ENCODE peak calls at places on chromosome 17, in four cellular contexts. J is GM23248, K is ovary, W is GM06990. E is an unnamed sample.

GRCh38 chr17:51640108-51640622 is 379.8 kb downstream of the UTP18 start:
- DNase-seq in J (no peak), W (no peak), K (no peak), E (no peak)

GRCh38 chr17:1462164-1463112 is 6.4 kb upstream of the CRK start:
- DNase-seq in J (no peak), W (peak; percentile 55), K (no peak), E (no peak)

GRCh38 chr17:19013806-19014627 is 9.5 kb upstream of the FAM83G start:
- DNase-seq in W (no peak), K (no peak), J (peak; percentile 60), E (no peak)

GRCh38 chr17:50948711-50949110 is 82.6 kb upstream of the TOB1 start:
- DNase-seq in K (no peak), W (no peak), J (no peak), E (no peak)

GRCh38 chr17:66135219-66135618 is 56.7 kb downstream of the CEP112 start:
- DNase-seq in J (no peak), K (no peak), W (no peak), E (no peak)

GRCh38 chr17:2929881-2930533 is 133.4 kb downstream of the OR1D5 start:
- DNase-seq in J (peak; percentile 65), W (no peak), K (no peak), E (peak; percentile 40)

GRCh38 chr17:31460226-31460721 is 68.8 kb downstream of the RAB11FIP4 start:
- DNase-seq in K (no peak), J (no peak), W (no peak), E (no peak)

GRCh38 chr17:65190467-65191095 is 53.4 kb downstream of the RGS9 start:
- DNase-seq in J (peak; percentile 55), W (no peak), K (no peak), E (no peak)

GRCh38 chr17:78839762-78840529 is 668 bp downstream of the USP36 start:
- DNase-seq in J (peak; percentile 83), W (peak; percentile 70), K (peak; percentile 50), E (peak; percentile 58)

DNA sequence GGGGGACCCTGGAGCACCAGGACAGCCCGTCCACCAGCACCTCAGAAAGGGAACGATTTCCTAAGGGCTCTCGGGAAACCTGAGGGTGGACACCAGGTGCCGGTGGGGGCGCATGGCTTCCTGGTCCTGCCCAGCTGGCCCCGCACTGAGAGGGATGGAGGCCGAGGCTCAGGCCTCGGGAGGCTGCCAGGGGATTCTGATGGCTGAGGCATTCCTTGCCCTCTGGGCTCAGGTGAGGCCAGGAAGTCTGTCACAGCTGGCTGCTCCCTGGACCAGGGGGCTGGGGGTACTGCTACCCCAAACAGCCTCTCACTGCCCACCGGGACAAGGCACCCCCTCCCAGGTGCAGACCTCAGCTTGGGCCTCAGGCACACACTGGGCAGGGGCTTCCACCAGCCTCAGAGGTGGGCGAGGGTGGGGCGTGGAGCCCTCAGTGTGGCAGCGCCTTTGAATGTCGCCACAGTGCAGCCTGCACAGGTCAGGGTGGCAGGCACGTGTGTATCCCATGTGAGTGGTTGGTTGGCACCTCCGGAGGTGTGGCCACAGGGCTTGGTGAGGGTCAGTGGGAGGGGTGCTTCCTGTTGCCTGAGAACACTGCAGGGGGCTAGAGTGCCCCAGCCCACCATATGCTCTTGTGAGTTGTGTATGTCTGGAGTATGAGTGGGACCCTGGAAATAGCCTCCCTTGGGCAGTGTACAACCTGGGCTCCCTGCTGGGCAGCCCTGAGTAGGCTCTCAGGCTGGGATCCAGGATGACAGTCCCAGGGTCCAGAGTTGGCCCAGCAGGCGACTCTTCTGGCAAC is 3.9 kb upstream of the FSCN2 start:
- DNase-seq in J (no peak), W (no peak), K (no peak), E (peak; percentile 42)
- H3K27me3 ChIP-seq in J (no peaks in the 10 kb centered on the region), W (no peaks in the 10 kb centered on the region), K (peaks cover 3% of the 10 kb centered on the region), E (no peaks in the 10 kb centered on the region)

DNA sequence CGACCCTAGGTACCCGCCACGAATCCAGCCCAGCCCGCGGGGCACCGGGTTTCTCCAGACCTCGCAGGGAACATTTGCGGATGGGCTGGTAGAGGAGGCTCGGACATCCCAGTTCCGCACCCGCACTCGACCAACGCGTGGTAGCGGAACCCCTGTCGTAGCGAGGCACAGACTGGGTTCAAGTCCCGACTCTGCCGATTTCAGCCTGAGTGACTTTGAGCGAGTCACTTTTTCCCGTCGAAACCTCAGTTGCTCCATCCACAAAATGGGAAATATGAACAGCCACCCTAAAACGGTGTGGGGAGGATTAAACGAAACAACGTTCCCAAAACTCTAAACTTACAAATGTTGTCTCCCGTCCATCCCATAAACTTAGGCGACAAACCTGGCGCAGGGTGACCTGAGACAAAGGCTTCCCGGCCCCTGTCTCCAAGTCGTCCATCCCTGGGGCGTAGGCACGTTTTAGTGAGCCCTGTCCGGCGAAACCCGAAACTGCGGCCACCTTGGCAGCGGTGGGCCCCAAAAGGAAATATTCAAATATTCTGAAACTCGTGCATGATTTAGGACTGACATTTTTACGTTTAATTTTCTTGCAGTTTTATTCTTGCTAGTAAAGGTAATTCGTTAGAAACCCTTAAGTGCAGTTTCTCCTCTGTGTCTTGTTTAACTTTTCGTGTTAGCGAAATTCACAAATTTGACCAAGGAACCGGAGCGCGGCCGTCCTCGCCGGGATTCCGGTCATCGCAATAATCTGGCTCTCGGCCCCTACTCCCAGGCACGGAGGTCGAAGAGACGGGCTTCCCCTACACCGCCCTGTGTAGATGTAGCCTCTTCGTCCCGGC is 2.0 kb upstream of the MLLT6 start:
- DNase-seq in J (peak; percentile 53), K (no peak), W (no peak), E (peak; percentile 58)
- H3K4me3 ChIP-seq in J (peak overlapping the region; percentile 90), K (peak overlapping the region; percentile 86), W (peak overlapping the region; percentile 75), E (peak overlapping the region; percentile 75)

GRCh38 chr17:8128125-8128784 is 4.3 kb upstream of the HES7 start:
- DNase-seq in J (no peak), K (no peak), W (no peak), E (no peak)

GRCh38 chr17:8124350-8125195 is 667 bp upstream of the HES7 start:
- DNase-seq in K (no peak), J (peak; percentile 63), W (no peak), E (no peak)

GRCh38 chr17:8125196-8125946 is 1.5 kb upstream of the HES7 start:
- DNase-seq in W (peak; percentile 78), J (peak; percentile 66), K (peak; percentile 79), E (peak; percentile 64)

GRCh38 chr17:8125947-8126305 is 2.0 kb upstream of the HES7 start:
- DNase-seq in K (peak; percentile 50), W (no peak), J (no peak), E (no peak)

GRCh38 chr17:8126306-8127066 is 2.6 kb upstream of the HES7 start:
- DNase-seq in J (peak; percentile 67), K (peak; percentile 50), W (peak; percentile 76), E (no peak)
- H3K27me3 ChIP-seq in J (no peaks in the 10 kb centered on the region), K (no peaks in the 10 kb centered on the region), W (no peaks in the 10 kb centered on the region), E (no peaks in the 10 kb centered on the region)

DNA sequence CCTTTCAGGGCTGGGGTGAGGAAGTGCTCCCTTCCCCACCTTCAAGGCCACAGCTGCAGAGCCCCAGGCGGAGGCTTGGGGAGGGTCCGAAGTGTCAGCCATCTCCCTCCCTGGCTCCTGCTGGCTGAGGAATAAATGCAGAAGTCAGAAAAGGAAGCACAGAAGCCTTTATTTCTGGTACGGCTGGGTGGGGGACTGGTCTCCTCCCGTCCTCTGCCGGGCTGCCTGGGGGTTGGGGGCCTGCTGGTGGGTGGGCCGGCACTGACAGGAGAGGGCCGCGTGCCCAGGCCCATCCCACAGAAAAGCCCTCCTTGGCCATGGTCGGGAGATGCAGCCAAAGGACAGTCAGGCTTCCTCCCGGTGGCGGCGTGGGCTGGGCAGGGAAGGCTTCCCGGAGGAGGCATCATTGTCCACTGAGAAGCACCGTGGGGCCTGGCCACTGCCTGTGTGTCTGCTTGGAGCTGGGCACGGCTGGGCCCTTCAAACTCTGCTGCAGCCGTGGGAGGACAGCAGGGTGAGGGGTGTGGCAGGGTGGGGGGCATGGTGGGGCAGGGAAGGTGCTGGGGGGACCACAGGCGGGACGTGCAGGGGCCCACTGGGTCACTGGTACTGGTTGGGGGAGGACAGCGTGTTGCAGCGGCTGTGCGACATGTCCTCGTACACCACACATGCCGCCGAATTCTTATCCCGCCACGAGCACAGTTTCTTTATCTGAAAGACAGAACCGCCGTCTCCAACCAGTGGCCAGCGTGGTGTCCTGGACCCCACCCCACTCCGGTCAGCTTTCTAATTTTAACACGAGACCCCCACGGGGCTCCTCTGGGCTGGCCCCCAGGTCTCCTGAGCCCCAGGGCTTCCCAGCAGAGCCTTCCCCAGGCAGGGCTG is 2.4 kb downstream of the CD7 start:
- DNase-seq in W (no peak), K (no peak), J (no peak), E (no peak)
- H3K4me3 ChIP-seq in W (no peak overlapping the region), K (no peak overlapping the region), J (no peak overlapping the region), E (no peak overlapping the region)

DNA sequence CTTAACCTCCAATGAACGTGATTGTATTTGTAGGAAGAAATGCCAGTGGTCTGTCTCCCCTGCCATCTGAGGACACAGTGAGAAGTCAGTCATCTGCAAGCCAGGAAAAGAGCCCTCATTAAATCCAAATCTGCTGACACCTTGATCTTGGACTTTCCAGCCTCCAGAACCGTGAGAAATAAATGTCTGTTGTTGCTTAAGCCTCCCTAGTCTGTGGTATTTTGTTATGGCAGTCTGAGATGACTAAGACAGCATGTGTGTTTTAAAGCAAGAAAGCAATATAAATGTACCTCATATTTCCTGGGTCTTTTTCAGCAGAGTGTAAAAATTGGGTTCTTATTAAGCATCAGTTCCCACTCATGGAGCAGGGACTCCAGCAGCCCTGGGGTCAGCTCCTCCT is 177.9 kb upstream of the NLRP1 start:
- DNase-seq in K (no peak), W (no peak), J (no peak), E (no peak)
- H3K27me3 ChIP-seq in K (no peaks in the 10 kb centered on the region), W (peaks cover 1% of the 10 kb centered on the region), J (peaks cover 6% of the 10 kb centered on the region), E (no peaks in the 10 kb centered on the region)

DNA sequence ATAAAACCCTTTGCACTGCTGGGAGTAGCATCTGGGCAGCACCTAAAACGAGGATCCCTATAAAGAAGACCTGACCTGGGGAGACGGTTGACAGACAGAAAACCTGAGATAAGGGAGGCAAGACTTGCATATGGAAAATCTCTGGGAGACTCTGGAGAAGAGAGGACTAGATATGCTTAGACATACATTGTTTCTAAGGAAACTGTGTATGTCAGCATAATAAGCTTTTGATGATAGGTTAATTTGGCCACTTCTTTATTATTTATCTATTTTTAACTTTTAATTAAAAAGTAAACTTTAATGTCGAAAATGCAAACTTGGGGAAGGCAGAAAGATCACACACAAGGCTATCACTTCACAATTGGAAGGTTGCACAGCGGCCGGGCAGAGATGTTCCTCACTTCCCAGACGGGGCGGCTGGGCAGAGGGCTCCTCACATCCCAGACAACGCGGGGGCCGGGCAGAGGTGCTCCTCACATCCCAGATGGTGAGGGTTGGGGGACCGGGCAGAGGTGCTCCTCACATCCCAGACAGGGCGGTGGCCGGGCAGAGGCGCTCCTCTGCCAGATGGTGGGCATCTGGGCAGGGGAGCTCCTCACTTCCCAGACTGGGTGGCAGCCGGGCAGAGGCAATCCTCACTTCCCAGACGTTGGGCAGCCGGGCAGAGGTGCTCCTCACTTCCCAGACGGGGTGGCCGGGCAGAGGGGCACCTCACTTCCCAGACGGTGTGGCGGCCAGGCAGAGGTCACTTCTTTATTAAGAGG is 64.3 kb upstream of the HS3ST3A1 start:
- DNase-seq in W (no peak), K (no peak), J (no peak), E (no peak)
- H3K4me3 ChIP-seq in W (no peak overlapping the region), K (no peak overlapping the region), J (no peak overlapping the region), E (no peak overlapping the region)